ENCODE peak calls at places on chromosome 17, in nine cellular contexts. One of them, this sample, is unnamed.

GRCh38 chr17:36608280-36608679 is 6.9 kb downstream of the MRM1 start:
- DNase-seq in upper lobe of right lung: no peak
- DNase-seq in uterus: no peak
- DNase-seq in testis: no peak
- DNase-seq in GM23338: no peak
- DNase-seq in right lobe of liver: no peak
- DNase-seq in fibroblast of lung: no peak
- DNase-seq in gastrocnemius medialis: no peak
- DNase-seq in left ventricle myocardium inferior: no peak
- DNase-seq in this sample: no peak

GRCh38 chr17:80704381-80704819 is 159.8 kb downstream of the RPTOR start:
- DNase-seq in gastrocnemius medialis: no peak
- DNase-seq in right lobe of liver: no peak
- DNase-seq in testis: no peak
- DNase-seq in upper lobe of right lung: no peak
- DNase-seq in GM23338: no peak
- DNase-seq in fibroblast of lung: peak; percentile 43
- DNase-seq in uterus: no peak
- DNase-seq in left ventricle myocardium inferior: no peak
- DNase-seq in this sample: no peak

GRCh38 chr17:78933959-78934568 is 8.9 kb upstream of the TIMP2 start:
- DNase-seq in fibroblast of lung: peak; percentile 99
- DNase-seq in gastrocnemius medialis: peak; percentile 95
- DNase-seq in upper lobe of right lung: peak; percentile 90
- DNase-seq in GM23338: peak; percentile 65
- DNase-seq in testis: peak; percentile 94
- DNase-seq in left ventricle myocardium inferior: peak; percentile 95
- DNase-seq in uterus: peak; percentile 99
- DNase-seq in right lobe of liver: peak; percentile 82
- DNase-seq in this sample: peak; percentile 99

GRCh38 chr17:79686476-79686875 is 44.3 kb upstream of the ENPP7 start:
- DNase-seq in upper lobe of right lung: no peak
- DNase-seq in left ventricle myocardium inferior: no peak
- DNase-seq in gastrocnemius medialis: no peak
- DNase-seq in GM23338: no peak
- DNase-seq in uterus: no peak
- DNase-seq in fibroblast of lung: no peak
- DNase-seq in testis: no peak
- DNase-seq in right lobe of liver: no peak
- DNase-seq in this sample: no peak

GRCh38 chr17:5249615-5250014 is 15.0 kb upstream of the SCIMP start:
- DNase-seq in testis: peak; percentile 76
- DNase-seq in right lobe of liver: no peak
- DNase-seq in fibroblast of lung: peak; percentile 86
- DNase-seq in upper lobe of right lung: no peak
- DNase-seq in uterus: peak; percentile 24
- DNase-seq in left ventricle myocardium inferior: no peak
- DNase-seq in gastrocnemius medialis: peak; percentile 19
- DNase-seq in GM23338: peak; percentile 81
- DNase-seq in this sample: peak; percentile 78

GRCh38 chr17:79874329-79874981 is 35.2 kb upstream of the CBX4 start:
- DNase-seq in right lobe of liver: peak; percentile 22
- DNase-seq in gastrocnemius medialis: no peak
- DNase-seq in testis: no peak
- DNase-seq in uterus: no peak
- DNase-seq in GM23338: peak; percentile 79
- DNase-seq in fibroblast of lung: peak; percentile 15
- DNase-seq in upper lobe of right lung: no peak
- DNase-seq in left ventricle myocardium inferior: no peak
- DNase-seq in this sample: no peak

GRCh38 chr17:64441772-64442549 is 7.0 kb upstream of the MILR1 start:
- DNase-seq in testis: peak; percentile 19
- DNase-seq in fibroblast of lung: peak; percentile 52
- DNase-seq in uterus: no peak
- DNase-seq in upper lobe of right lung: no peak
- DNase-seq in gastrocnemius medialis: peak; percentile 6
- DNase-seq in left ventricle myocardium inferior: peak; percentile 22
- DNase-seq in GM23338: no peak
- DNase-seq in right lobe of liver: peak; percentile 54
- DNase-seq in this sample: no peak

GRCh38 chr17:80959330-80960036 is 32.2 kb upstream of the CHMP6 start:
- DNase-seq in upper lobe of right lung: no peak
- DNase-seq in gastrocnemius medialis: peak; percentile 79
- DNase-seq in testis: peak; percentile 76
- DNase-seq in uterus: peak; percentile 93
- DNase-seq in fibroblast of lung: peak; percentile 92
- DNase-seq in GM23338: no peak
- DNase-seq in left ventricle myocardium inferior: peak; percentile 88
- DNase-seq in right lobe of liver: peak; percentile 59
- DNase-seq in this sample: peak; percentile 95

GRCh38 chr17:45848868-45849535 is 4.3 kb downstream of the SPPL2C start:
- DNase-seq in GM23338: no peak
- DNase-seq in fibroblast of lung: no peak
- DNase-seq in left ventricle myocardium inferior: no peak
- DNase-seq in right lobe of liver: no peak
- DNase-seq in upper lobe of right lung: no peak
- DNase-seq in uterus: no peak
- DNase-seq in testis: no peak
- DNase-seq in gastrocnemius medialis: peak; percentile 20
- DNase-seq in this sample: no peak

GRCh38 chr17:82097919-82098168 is 192 bp downstream of the FASN start:
- DNase-seq in upper lobe of right lung: no peak
- DNase-seq in right lobe of liver: no peak
- DNase-seq in fibroblast of lung: no peak
- DNase-seq in left ventricle myocardium inferior: no peak
- DNase-seq in GM23338: no peak
- DNase-seq in gastrocnemius medialis: no peak
- DNase-seq in testis: no peak
- DNase-seq in uterus: no peak
- DNase-seq in this sample: no peak

GRCh38 chr17:82097187-82097918 is 683 bp downstream of the FASN start:
- DNase-seq in right lobe of liver: peak; percentile 67
- DNase-seq in left ventricle myocardium inferior: no peak
- DNase-seq in GM23338: peak; percentile 25
- DNase-seq in testis: peak; percentile 47
- DNase-seq in uterus: peak; percentile 50
- DNase-seq in upper lobe of right lung: peak; percentile 87
- DNase-seq in gastrocnemius medialis: no peak
- DNase-seq in fibroblast of lung: peak; percentile 47
- DNase-seq in this sample: no peak

GRCh38 chr17:82098169-82098938 is at the start of gene FASN:
- DNase-seq in gastrocnemius medialis: peak; percentile 86
- DNase-seq in fibroblast of lung: peak; percentile 95
- DNase-seq in uterus: peak; percentile 94
- DNase-seq in right lobe of liver: peak; percentile 98
- DNase-seq in upper lobe of right lung: peak; percentile 98
- DNase-seq in left ventricle myocardium inferior: peak; percentile 96
- DNase-seq in testis: peak; percentile 96
- DNase-seq in GM23338: peak; percentile 97
- DNase-seq in this sample: peak; percentile 95

GRCh38 chr17:82100502-82101298 is 2.7 kb upstream of the FASN start:
- DNase-seq in GM23338: no peak
- DNase-seq in gastrocnemius medialis: no peak
- DNase-seq in fibroblast of lung: no peak
- DNase-seq in left ventricle myocardium inferior: no peak
- DNase-seq in testis: no peak
- DNase-seq in uterus: peak; percentile 19
- DNase-seq in right lobe of liver: no peak
- DNase-seq in upper lobe of right lung: no peak
- DNase-seq in this sample: no peak

GRCh38 chr17:82098939-82099765 is 1.1 kb upstream of the FASN start:
- DNase-seq in left ventricle myocardium inferior: no peak
- DNase-seq in fibroblast of lung: no peak
- DNase-seq in GM23338: peak; percentile 48
- DNase-seq in uterus: no peak
- DNase-seq in upper lobe of right lung: no peak
- DNase-seq in gastrocnemius medialis: no peak
- DNase-seq in right lobe of liver: no peak
- DNase-seq in testis: no peak
- DNase-seq in this sample: no peak
- H3K4me1 ChIP-seq in left ventricle myocardium inferior: peaks cover 57% of the 10 kb centered on the region
- H3K4me1 ChIP-seq in fibroblast of lung: peaks cover 14% of the 10 kb centered on the region
- H3K4me1 ChIP-seq in GM23338: peaks cover 40% of the 10 kb centered on the region
- H3K4me1 ChIP-seq in uterus: peaks cover 20% of the 10 kb centered on the region
- H3K4me1 ChIP-seq in upper lobe of right lung: peaks cover 29% of the 10 kb centered on the region
- H3K4me1 ChIP-seq in gastrocnemius medialis: peaks cover 30% of the 10 kb centered on the region
- H3K4me1 ChIP-seq in right lobe of liver: no peaks in the 10 kb centered on the region
- H3K4me1 ChIP-seq in testis: peaks cover 37% of the 10 kb centered on the region
- H3K4me1 ChIP-seq in this sample: peaks cover 14% of the 10 kb centered on the region

GRCh38 chr17:76262732-76263344 is 2.3 kb upstream of the UBALD2 start:
- DNase-seq in upper lobe of right lung: no peak
- DNase-seq in uterus: no peak
- DNase-seq in right lobe of liver: no peak
- DNase-seq in fibroblast of lung: no peak
- DNase-seq in testis: no peak
- DNase-seq in gastrocnemius medialis: peak; percentile 69
- DNase-seq in left ventricle myocardium inferior: no peak
- DNase-seq in GM23338: no peak
- DNase-seq in this sample: no peak
- H3K4me1 ChIP-seq in upper lobe of right lung: peaks cover 45% of the 10 kb centered on the region
- H3K4me1 ChIP-seq in uterus: peaks cover 12% of the 10 kb centered on the region
- H3K4me1 ChIP-seq in right lobe of liver: no peaks in the 10 kb centered on the region
- H3K4me1 ChIP-seq in fibroblast of lung: peaks cover 9% of the 10 kb centered on the region
- H3K4me1 ChIP-seq in testis: peaks cover 15% of the 10 kb centered on the region
- H3K4me1 ChIP-seq in gastrocnemius medialis: peaks cover 34% of the 10 kb centered on the region
- H3K4me1 ChIP-seq in left ventricle myocardium inferior: peaks cover 54% of the 10 kb centered on the region
- H3K4me1 ChIP-seq in GM23338: peaks cover 7% of the 10 kb centered on the region
- H3K4me1 ChIP-seq in this sample: no peaks in the 10 kb centered on the region

DNA sequence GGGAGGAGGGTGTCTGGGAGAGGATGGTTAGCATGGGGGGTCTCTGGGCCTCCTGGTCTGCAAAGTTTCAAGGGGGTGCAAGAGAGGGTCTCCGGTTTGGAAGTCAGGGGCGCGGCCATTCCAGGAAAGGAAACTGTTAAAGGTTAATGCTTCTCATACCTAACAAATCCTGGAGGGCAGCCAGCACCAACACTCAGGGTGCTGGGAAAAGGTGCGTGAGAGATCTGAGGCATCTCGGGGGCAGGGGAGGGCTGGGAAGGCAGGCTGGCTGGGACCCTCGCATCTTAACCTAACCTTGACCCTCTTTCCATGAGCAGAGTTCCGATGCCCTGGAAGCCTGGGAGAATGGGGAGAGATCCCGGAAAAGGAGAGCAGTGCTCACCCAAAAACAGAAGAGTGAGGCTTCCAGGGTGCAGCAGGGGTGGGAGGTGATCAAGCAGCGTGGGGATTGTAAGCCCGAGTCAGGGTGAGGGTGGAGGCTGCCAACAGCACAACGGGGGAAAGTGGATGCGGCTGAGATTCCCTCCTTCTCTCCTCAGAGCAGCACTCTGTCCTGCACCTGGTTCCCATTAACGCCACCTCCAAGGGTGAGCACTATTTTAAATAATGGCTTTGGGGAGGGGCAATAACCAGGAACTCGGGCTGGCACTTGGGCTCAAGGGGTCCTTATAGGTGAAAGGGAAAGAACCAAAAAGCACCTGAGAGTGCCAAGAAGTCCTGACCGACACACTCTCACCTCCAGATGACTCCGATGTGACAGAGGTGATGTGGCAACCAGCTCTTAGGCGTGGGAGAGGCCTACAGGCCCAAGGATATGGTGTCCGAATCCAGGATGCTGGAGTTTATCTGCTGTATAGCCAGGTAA is 989 bp downstream of the TNFSF13 start:
- DNase-seq in right lobe of liver: no peak
- DNase-seq in fibroblast of lung: no peak
- DNase-seq in uterus: no peak
- DNase-seq in gastrocnemius medialis: no peak
- DNase-seq in left ventricle myocardium inferior: no peak
- DNase-seq in GM23338: no peak
- DNase-seq in upper lobe of right lung: peak; percentile 82
- DNase-seq in testis: no peak
- DNase-seq in this sample: no peak
- H3K4me1 ChIP-seq in right lobe of liver: peaks cover 3% of the 10 kb centered on the region
- H3K4me1 ChIP-seq in fibroblast of lung: peaks cover 21% of the 10 kb centered on the region
- H3K4me1 ChIP-seq in uterus: peaks cover 48% of the 10 kb centered on the region
- H3K4me1 ChIP-seq in gastrocnemius medialis: peaks cover 62% of the 10 kb centered on the region
- H3K4me1 ChIP-seq in left ventricle myocardium inferior: peaks cover 77% of the 10 kb centered on the region
- H3K4me1 ChIP-seq in GM23338: peaks cover 45% of the 10 kb centered on the region
- H3K4me1 ChIP-seq in upper lobe of right lung: peaks cover 57% of the 10 kb centered on the region
- H3K4me1 ChIP-seq in testis: peaks cover 53% of the 10 kb centered on the region
- H3K4me1 ChIP-seq in this sample: peaks cover 39% of the 10 kb centered on the region

GRCh38 chr17:56833023-56833811 is 503 bp downstream of the C17orf67 start:
- DNase-seq in right lobe of liver: peak; percentile 74
- DNase-seq in uterus: peak; percentile 52
- DNase-seq in gastrocnemius medialis: no peak
- DNase-seq in testis: peak; percentile 68
- DNase-seq in left ventricle myocardium inferior: peak; percentile 64
- DNase-seq in GM23338: peak; percentile 77
- DNase-seq in upper lobe of right lung: peak; percentile 80
- DNase-seq in fibroblast of lung: peak; percentile 50
- DNase-seq in this sample: peak; percentile 14

GRCh38 chr17:56835259-56835575 is 1.3 kb downstream of the DGKE start:
- DNase-seq in left ventricle myocardium inferior: no peak
- DNase-seq in upper lobe of right lung: no peak
- DNase-seq in testis: no peak
- DNase-seq in gastrocnemius medialis: no peak
- DNase-seq in right lobe of liver: no peak
- DNase-seq in GM23338: no peak
- DNase-seq in fibroblast of lung: peak; percentile 4
- DNase-seq in uterus: no peak
- DNase-seq in this sample: no peak

GRCh38 chr17:56833812-56834379 is at the start of the genes C17orf67 and DGKE:
- DNase-seq in gastrocnemius medialis: peak; percentile 94
- DNase-seq in GM23338: peak; percentile 97
- DNase-seq in left ventricle myocardium inferior: peak; percentile 98
- DNase-seq in fibroblast of lung: peak; percentile 96
- DNase-seq in testis: peak; percentile 99
- DNase-seq in right lobe of liver: peak; percentile 100
- DNase-seq in upper lobe of right lung: peak; percentile 99
- DNase-seq in uterus: peak; percentile 99
- DNase-seq in this sample: peak; percentile 98

GRCh38 chr17:56832446-56832845 is 1.3 kb downstream of the C17orf67 start:
- DNase-seq in testis: no peak
- DNase-seq in fibroblast of lung: no peak
- DNase-seq in left ventricle myocardium inferior: no peak
- DNase-seq in upper lobe of right lung: no peak
- DNase-seq in right lobe of liver: no peak
- DNase-seq in GM23338: peak; percentile 15
- DNase-seq in uterus: no peak
- DNase-seq in gastrocnemius medialis: no peak
- DNase-seq in this sample: no peak

GRCh38 chr17:56834380-56835258 is 668 bp downstream of the DGKE start:
- DNase-seq in left ventricle myocardium inferior: peak; percentile 36
- DNase-seq in fibroblast of lung: peak; percentile 6
- DNase-seq in gastrocnemius medialis: no peak
- DNase-seq in GM23338: peak; percentile 65
- DNase-seq in uterus: peak; percentile 52
- DNase-seq in upper lobe of right lung: peak; percentile 79
- DNase-seq in testis: peak; percentile 70
- DNase-seq in right lobe of liver: peak; percentile 82
- DNase-seq in this sample: no peak
- H3K4me1 ChIP-seq in left ventricle myocardium inferior: peaks cover 58% of the 10 kb centered on the region
- H3K4me1 ChIP-seq in fibroblast of lung: peaks cover 11% of the 10 kb centered on the region
- H3K4me1 ChIP-seq in gastrocnemius medialis: peaks cover 13% of the 10 kb centered on the region
- H3K4me1 ChIP-seq in GM23338: peaks cover 40% of the 10 kb centered on the region
- H3K4me1 ChIP-seq in uterus: peaks cover 4% of the 10 kb centered on the region
- H3K4me1 ChIP-seq in upper lobe of right lung: peaks cover 26% of the 10 kb centered on the region
- H3K4me1 ChIP-seq in testis: peaks cover 7% of the 10 kb centered on the region
- H3K4me1 ChIP-seq in right lobe of liver: peaks cover 4% of the 10 kb centered on the region
- H3K4me1 ChIP-seq in this sample: peaks cover 16% of the 10 kb centered on the region

GRCh38 chr17:42522263-42522790 is 13.7 kb upstream of the NAGLU start:
- DNase-seq in left ventricle myocardium inferior: peak; percentile 16
- DNase-seq in fibroblast of lung: no peak
- DNase-seq in uterus: no peak
- DNase-seq in right lobe of liver: no peak
- DNase-seq in upper lobe of right lung: no peak
- DNase-seq in gastrocnemius medialis: no peak
- DNase-seq in testis: no peak
- DNase-seq in GM23338: no peak
- DNase-seq in this sample: no peak
- H3K4me1 ChIP-seq in left ventricle myocardium inferior: peaks cover 89% of the 10 kb centered on the region
- H3K4me1 ChIP-seq in fibroblast of lung: peaks cover 58% of the 10 kb centered on the region
- H3K4me1 ChIP-seq in uterus: peaks cover 50% of the 10 kb centered on the region
- H3K4me1 ChIP-seq in right lobe of liver: peaks cover 6% of the 10 kb centered on the region
- H3K4me1 ChIP-seq in upper lobe of right lung: peaks cover 79% of the 10 kb centered on the region
- H3K4me1 ChIP-seq in gastrocnemius medialis: peaks cover 81% of the 10 kb centered on the region
- H3K4me1 ChIP-seq in testis: peaks cover 83% of the 10 kb centered on the region
- H3K4me1 ChIP-seq in GM23338: peaks cover 23% of the 10 kb centered on the region
- H3K4me1 ChIP-seq in this sample: peaks cover 59% of the 10 kb centered on the region